ENCODE peak calls at places on chromosomes 4 and X, in six cellular contexts. I is GM12891, C is tibial artery, O is kidney tubule cell, Y is GM06990, G is EH. D is an unnamed sample.

GRCh38 chr4:2907706-2908293 is 55.4 kb downstream of the NOP14 start:
- DNase-seq in O (no peak), C (no peak), G (no peak), Y (no peak), I (no peak), D (no peak)

GRCh38 chr4:12987284-12987683 is 496.9 kb downstream of the RAB28 start:
- DNase-seq in Y (no peak), O (no peak), G (no peak), I (no peak), C (no peak), D (no peak)

GRCh38 chrX:48996969-48997368 is 5.1 kb downstream of the GRIPAP1 start:
- DNase-seq in Y (no peak), C (no peak), I (no peak), O (no peak), G (peak), D (no peak)

GRCh38 chr4:1682860-1683259 is 1.3 kb downstream of the FAM53A start:
- DNase-seq in G (no peak), O (no peak), Y (no peak), I (no peak), C (no peak), D (no peak)

GRCh38 chrX:30971761-30972603 is 82.9 kb upstream of the TAB3 start:
- DNase-seq in I (peak), Y (no peak), C (no peak), G (peak), O (peak), D (peak)

GRCh38 chr4:89939994-89940393 is 45.3 kb downstream of the MMRN1 start:
- DNase-seq in O (peak), Y (no peak), I (no peak), G (no peak), C (no peak), D (no peak)

GRCh38 chrX:57977992-57978391 is 67.7 kb upstream of the ZXDA start:
- DNase-seq in Y (no peak), O (no peak), C (no peak), I (no peak), G (no peak), D (peak)

GRCh38 chrX:140141444-140142029 is 176.2 kb upstream of the CXorf66 start:
- DNase-seq in I (no peak), G (peak), Y (no peak), O (peak), C (no peak), D (peak)

GRCh38 chr4:72505314-72505744 is 63.7 kb downstream of the ADAMTS3 start:
- DNase-seq in I (no peak), Y (peak), G (peak), C (no peak), O (peak), D (peak)

GRCh38 chrX:96611619-96612362 is 72.9 kb upstream of the DIAPH2 start:
- DNase-seq in C (no peak), G (peak), O (no peak), I (no peak), Y (no peak), D (peak)

GRCh38 chrX:155434906-155435743 is 23.3 kb downstream of the F8A3 start:
- DNase-seq in C (no peak), G (no peak), I (no peak), O (no peak), Y (no peak), D (no peak)

GRCh38 chr4:151389316-151389715 is 19.7 kb upstream of the FHIP1A start:
- DNase-seq in C (no peak), G (peak), I (no peak), O (no peak), Y (no peak), D (no peak)

GRCh38 chrX:41333994-41334865 is at the start of gene DDX3X:
- DNase-seq in I (peak), G (peak), O (peak), C (peak), Y (peak), D (peak)

GRCh38 chrX:130680164-130681035 is 222.6 kb downstream of the ENOX2 start:
- DNase-seq in G (peak), O (peak), I (no peak), Y (no peak), C (no peak), D (no peak)

D was measured in RKO.